ENCODE peak calls at places on chromosomes 12 and 14, in seven cellular contexts. B is fibroblast of lung, R is AG10803, M is stomach, Q is dorsolateral prefrontal cortex, N is left ventricle myocardium inferior, E is lower leg skin. S is an unnamed sample.

GRCh38 chr12:40970320-40970907 is 217.7 kb upstream of the PDZRN4 start:
- DNase-seq in B (no peak), R (no peak), M (no peak), Q (no peak), N (no peak), E (no peak), S (no peak)

GRCh38 chr12:20120296-20120695 is 248.0 kb upstream of the PDE3A start:
- DNase-seq in B (no peak), R (no peak), M (no peak), Q (no peak), N (no peak), E (no peak), S (peak)

GRCh38 chr14:104697892-104698583 is 8.6 kb downstream of the INF2 start:
- DNase-seq in B (no peak), R (peak), M (no peak), Q (peak), N (no peak), E (no peak), S (no peak)

GRCh38 chr12:8697476-8698131 is at the start of gene RIMKLB:
- DNase-seq in B (peak), R (peak), M (peak), Q (peak), N (peak), E (peak), S (peak)

GRCh38 chr12:74539765-74540526 is 2.3 kb downstream of the ATXN7L3B start:
- DNase-seq in B (no peak), R (no peak), M (no peak), Q (no peak), N (no peak), E (no peak), S (no peak)

GRCh38 chr14:68738559-68738958 is 54.3 kb downstream of the ZFP36L1 start:
- DNase-seq in B (no peak), R (no peak), M (no peak), Q (no peak), N (no peak), E (no peak), S (no peak)

GRCh38 chr12:21248679-21249078 is 86.0 kb downstream of the SLCO1A2 start:
- DNase-seq in B (peak), R (peak), M (no peak), Q (no peak), N (no peak), E (no peak), S (peak)

GRCh38 chr12:51907083-51907863 is at the start of gene ACVRL1:
- DNase-seq in B (peak), R (peak), M (no peak), Q (no peak), N (peak), E (no peak), S (no peak)

GRCh38 chr14:60736494-60736893 is 1.9 kb downstream of the MNAT1 start:
- DNase-seq in B (peak), R (peak), M (no peak), Q (no peak), N (no peak), E (no peak), S (peak)

GRCh38 chr14:76546426-76547221 is 170.7 kb downstream of the ESRRB start:
- DNase-seq in B (no peak), R (no peak), M (no peak), Q (no peak), N (no peak), E (no peak), S (peak)

GRCh38 chr14:36519431-36520321 is at the start of gene NKX2-1:
- DNase-seq in B (no peak), R (no peak), M (no peak), Q (no peak), N (no peak), E (no peak), S (no peak)

GRCh38 chr14:69741055-69741454 is 25.9 kb upstream of the SRSF5 start:
- DNase-seq in B (no peak), R (no peak), M (no peak), Q (no peak), N (no peak), E (no peak), S (no peak)

GRCh38 chr12:46395308-46395707 is 22.7 kb upstream of the SLC38A2 start:
- DNase-seq in B (no peak), R (no peak), M (no peak), Q (no peak), N (no peak), E (no peak), S (no peak)

GRCh38 chr14:75259510-75259855 is 19.1 kb upstream of the FOS start:
- DNase-seq in B (peak), R (peak), M (no peak), Q (no peak), N (no peak), E (no peak), S (peak)

GRCh38 chr14:23446291-23446851 is 10.9 kb upstream of the MYH7 start:
- DNase-seq in B (no peak), R (no peak), M (no peak), Q (no peak), N (no peak), E (no peak), S (no peak)

GRCh38 chr12:57626111-57626928 is 6.7 kb downstream of the B4GALNT1 start:
- DNase-seq in B (no peak), R (no peak), M (no peak), Q (no peak), N (no peak), E (no peak), S (no peak)

GRCh38 chr12:47504775-47505446 is 200.9 kb downstream of the RPAP3 start:
- DNase-seq in B (no peak), R (peak), M (no peak), Q (no peak), N (no peak), E (no peak), S (peak)

GRCh38 chr12:119788783-119789182 is 88.3 kb downstream of the CIT start:
- DNase-seq in B (peak), R (peak), M (no peak), Q (no peak), N (no peak), E (no peak), S (peak)

GRCh38 chr12:79183946-79184345 is 319.4 kb downstream of the SYT1 start:
- DNase-seq in B (peak), R (no peak), M (no peak), Q (no peak), N (no peak), E (no peak), S (peak)

GRCh38 chr14:22265319-22266140 is 323.5 kb downstream of the DAD1 start:
- DNase-seq in B (no peak), R (no peak), M (no peak), Q (no peak), N (no peak), E (no peak), S (peak)

GRCh38 chr12:52874573-52875435 is 26.0 kb upstream of the KRT78 start:
- DNase-seq in B (no peak), R (no peak), M (no peak), Q (no peak), N (no peak), E (no peak), S (no peak)

GRCh38 chr12:31037921-31038320 is 35.7 kb upstream of the DDX11 start:
- DNase-seq in B (no peak), R (no peak), M (no peak), Q (no peak), N (no peak), E (no peak), S (no peak)

GRCh38 chr12:116366456-116366776 is 88.9 kb upstream of the MED13L start:
- DNase-seq in B (no peak), R (no peak), M (peak), Q (no peak), N (no peak), E (no peak), S (no peak)

DNA sequence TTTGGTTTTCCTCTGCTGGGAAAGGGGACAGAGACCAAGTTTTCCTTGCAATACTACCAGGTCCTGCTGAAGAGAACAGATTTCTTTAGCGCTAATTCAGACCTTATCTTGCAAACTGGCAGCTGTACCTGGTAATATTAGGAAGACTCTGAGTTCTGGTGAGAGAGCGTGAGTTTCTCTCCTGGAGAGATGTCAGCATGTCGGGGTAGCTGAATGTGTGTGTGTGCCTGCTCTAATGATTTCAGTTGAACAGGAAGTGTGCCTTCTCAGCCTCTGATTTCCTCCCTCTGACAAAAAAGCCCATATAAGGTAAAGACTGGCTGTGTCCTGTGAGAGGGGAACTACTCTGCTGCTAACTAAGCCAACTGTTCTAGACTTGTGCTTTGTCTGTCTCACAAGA is 10.3 kb upstream of the ERP27 start:
- DNase-seq in B (peak), R (peak), M (no peak), Q (no peak), N (no peak), E (peak), S (peak)
- H3K4me3 ChIP-seq in B (no peak), R (no peak), M (no peak), Q (no peak), N (peak), E (no peak), S (no peak)

DNA sequence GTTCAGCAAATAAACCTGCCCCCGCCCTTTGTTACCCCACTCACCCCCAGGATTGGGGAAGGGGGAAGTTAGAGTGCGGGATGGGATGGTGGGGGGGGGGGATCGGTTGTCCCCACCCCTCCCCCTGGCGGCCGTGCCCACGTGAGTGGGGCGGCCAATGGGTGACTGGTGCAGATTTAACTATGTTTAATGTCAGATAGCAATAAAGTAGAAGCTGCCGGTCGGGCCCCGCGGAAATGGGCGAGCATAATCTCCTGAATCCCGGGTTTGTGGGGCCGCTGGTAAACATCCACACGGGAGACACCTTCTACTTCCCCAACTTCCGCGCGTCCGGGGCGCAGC is at the start of gene HOXC12:
- DNase-seq in B (no peak), R (no peak), M (no peak), Q (no peak), N (no peak), E (no peak), S (no peak)
- H3K4me3 ChIP-seq in B (no peak), R (no peak), M (peak), Q (no peak), N (no peak), E (peak), S (no peak)

GRCh38 chr12:100356646-100357223 is at the start of gene SLC17A8:
- DNase-seq in B (no peak), R (no peak), M (no peak), Q (no peak), N (no peak), E (no peak), S (no peak)
- H3K4me3 ChIP-seq in B (no peak), R (no peak), M (no peak), Q (no peak), N (no peak), E (no peak), S (no peak)

DNA sequence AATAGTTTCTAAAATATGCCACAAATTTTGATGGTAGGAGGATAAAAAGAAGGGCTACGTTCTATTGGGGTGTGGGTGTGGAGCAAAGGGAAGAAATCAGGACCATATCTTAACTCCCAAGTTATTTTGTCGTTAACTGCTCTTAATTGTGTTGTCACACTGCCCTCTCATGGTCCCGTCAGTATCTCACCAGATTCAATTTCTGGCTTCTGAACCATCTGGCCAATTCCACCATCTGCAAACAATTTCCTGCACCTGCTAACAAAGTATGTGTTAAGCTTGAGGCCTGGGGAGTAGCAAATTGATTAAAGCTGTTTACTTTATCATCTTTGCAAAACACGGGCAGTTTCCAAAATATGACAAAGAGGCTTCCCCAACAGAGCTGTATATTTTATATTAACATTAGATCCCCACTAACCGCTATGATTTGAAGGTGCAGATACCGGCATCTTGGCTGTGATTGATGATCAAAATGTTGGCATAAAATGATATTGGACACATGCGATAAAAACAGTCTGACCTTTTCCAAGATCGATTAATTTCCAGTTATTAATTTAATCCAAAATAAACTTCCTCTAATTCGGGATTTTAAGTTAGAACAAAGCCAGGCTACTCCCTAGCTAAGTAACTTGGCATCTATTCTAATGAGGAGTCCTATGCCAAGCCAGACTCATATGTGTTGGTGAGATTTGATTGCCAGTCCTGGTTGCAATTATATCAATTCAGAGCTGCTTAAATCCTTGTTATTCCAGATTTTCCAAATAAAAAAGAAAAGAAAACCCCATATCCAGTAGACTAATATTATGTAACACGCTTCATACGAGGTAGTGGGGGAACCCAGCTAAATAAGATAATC is 6.9 kb upstream of the DNM1L start:
- DNase-seq in B (peak), R (peak), M (peak), Q (no peak), N (no peak), E (peak), S (peak)
- H3K4me3 ChIP-seq in B (no peak), R (no peak), M (no peak), Q (no peak), N (no peak), E (no peak), S (no peak)

DNA sequence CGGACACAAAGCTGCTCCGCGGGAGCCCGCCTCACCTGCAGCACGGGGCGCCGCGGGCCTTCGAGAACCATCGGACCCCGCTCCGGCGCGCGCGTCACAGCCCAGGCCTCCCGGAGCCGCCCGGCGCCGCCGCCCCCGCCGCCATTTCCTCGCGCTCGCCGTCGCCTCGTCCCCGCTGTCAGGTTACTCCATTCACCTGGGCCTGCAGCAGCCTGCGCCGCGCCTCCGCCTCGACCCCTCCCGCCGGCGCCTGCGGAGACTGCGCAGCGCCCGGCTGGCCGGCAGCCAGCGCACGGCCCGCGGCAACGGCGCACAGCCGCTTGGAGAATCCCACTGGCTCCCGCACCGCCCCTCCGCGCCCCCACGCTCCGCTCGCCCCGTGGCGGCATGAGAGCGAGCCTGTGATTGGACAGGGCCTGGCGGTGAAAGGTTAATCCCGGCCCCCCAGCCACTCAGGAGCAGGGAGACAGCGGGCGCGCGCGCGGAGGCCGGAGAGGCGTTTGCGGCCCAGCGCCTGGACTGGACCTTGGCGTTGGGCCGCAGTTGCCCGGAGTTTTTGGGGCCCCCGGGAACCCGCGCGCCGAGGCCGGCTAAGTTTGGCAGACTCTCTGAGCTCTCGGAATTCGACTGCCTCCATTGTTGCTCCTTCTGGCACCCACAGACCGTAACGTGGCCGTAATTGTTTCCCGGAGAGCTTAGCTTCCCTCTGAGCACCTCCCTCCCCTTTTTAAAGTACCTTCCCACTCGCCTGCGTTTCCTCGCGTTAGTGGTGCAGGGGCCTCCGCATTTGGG is at the start of gene DICER1:
- DNase-seq in B (peak), R (peak), M (peak), Q (peak), N (peak), E (peak), S (peak)
- H3K4me3 ChIP-seq in B (peak), R (peak), M (peak), Q (peak), N (peak), E (peak), S (peak)

GRCh38 chr14:50856660-50857059 is 15.2 kb upstream of the ABHD12B start:
- DNase-seq in B (no peak), R (no peak), M (no peak), Q (no peak), N (no peak), E (no peak), S (no peak)

GRCh38 chr14:50862171-50862570 is 9.7 kb upstream of the ABHD12B start:
- DNase-seq in B (peak), R (peak), M (no peak), Q (no peak), N (no peak), E (no peak), S (no peak)

GRCh38 chr14:50860478-50861086 is 11.3 kb upstream of the ABHD12B start:
- DNase-seq in B (peak), R (peak), M (peak), Q (peak), N (peak), E (peak), S (peak)

GRCh38 chr14:50855558-50855957 is 16.3 kb upstream of the ABHD12B start:
- DNase-seq in B (peak), R (peak), M (no peak), Q (no peak), N (no peak), E (no peak), S (no peak)

DNA sequence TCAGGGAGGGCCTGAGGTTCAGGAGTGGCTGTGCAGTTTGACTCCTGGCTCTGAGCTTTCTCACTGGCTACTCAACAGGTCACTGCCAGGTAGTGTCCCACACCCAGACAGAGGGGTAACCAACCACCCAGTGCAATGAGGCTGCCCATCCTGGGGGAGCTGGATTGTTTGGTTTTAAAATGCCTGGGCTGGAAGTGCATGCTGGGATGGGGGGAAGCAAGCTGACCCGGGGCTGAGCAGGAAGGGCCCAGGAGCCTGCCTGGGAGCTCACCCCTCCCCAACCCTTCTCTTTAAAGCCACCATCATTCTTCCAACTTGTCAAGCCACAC is 12.6 kb upstream of the ABHD12B start:
- DNase-seq in B (no peak), R (no peak), M (no peak), Q (no peak), N (no peak), E (no peak), S (no peak)
- H3K4me3 ChIP-seq in B (peak), R (peak), M (peak), Q (peak), N (peak), E (no peak), S (peak)

GRCh38 chr12:67471810-67472209 is 176.7 kb upstream of the DYRK2 start:
- DNase-seq in B (no peak), R (no peak), M (no peak), Q (no peak), N (peak), E (no peak), S (no peak)
- H3K4me3 ChIP-seq in B (no peak), R (no peak), M (no peak), Q (no peak), N (no peak), E (no peak), S (no peak)

DNA sequence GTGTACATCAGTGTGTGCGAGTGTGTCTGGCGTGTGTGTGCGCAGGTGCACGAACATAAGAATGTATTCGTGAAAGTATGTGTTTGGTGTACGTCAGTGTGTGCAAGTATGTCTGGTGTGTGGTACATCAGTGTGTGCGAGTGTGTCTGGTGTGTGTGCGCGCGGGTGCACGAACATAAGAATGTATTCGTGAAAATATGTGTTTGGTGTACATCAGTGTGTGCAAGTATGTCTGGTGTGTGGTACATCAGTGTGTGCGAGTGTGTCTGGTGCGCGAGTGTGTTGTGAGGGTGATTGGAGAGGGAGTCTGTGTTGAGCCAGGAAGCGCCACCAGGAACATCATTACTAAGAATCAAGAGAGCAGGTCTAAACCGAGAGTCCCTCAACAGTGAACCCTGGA is 143.8 kb downstream of the BCL11B start:
- DNase-seq in B (no peak), R (no peak), M (peak), Q (no peak), N (no peak), E (peak), S (no peak)
- H3K4me3 ChIP-seq in B (no peak), R (no peak), M (no peak), Q (no peak), N (no peak), E (no peak), S (no peak)

GRCh38 chr12:122887817-122888212 is 8.1 kb downstream of the VPS37B start:
- DNase-seq in B (no peak), R (no peak), M (no peak), Q (no peak), N (no peak), E (no peak), S (no peak)
- H3K4me3 ChIP-seq in B (no peak), R (no peak), M (peak), Q (no peak), N (peak), E (no peak), S (no peak)

GRCh38 chr14:54364555-54365415 is 32.0 kb upstream of the CDKN3 start:
- DNase-seq in B (peak), R (peak), M (no peak), Q (no peak), N (peak), E (peak), S (peak)
- H3K4me3 ChIP-seq in B (no peak), R (peak), M (no peak), Q (no peak), N (no peak), E (no peak), S (no peak)

S was measured in fibroblast of mammary gland.